ENCODE peak calls at places on chromosomes 2 and 18, in five cellular contexts. C is cardiac muscle cell, Z is neuronal stem cell, P is hepatocyte, H is kidney. I is an unnamed sample.

GRCh38 chr18:14922031-14922430 is 174.1 kb downstream of the ANKRD30B start:
- DNase-seq in C (no peak), Z (no peak), P (no peak), H (no peak), I (no peak)

GRCh38 chr2:95001117-95001551 is 24.4 kb upstream of the MAL start:
- DNase-seq in C (no peak), Z (no peak), P (no peak), H (peak; percentile 25), I (no peak)

GRCh38 chr2:106658616-106659015 is 171.5 kb downstream of the CD8B2 start:
- DNase-seq in C (no peak), Z (no peak), P (no peak), H (no peak), I (no peak)

GRCh38 chr2:99490088-99491065 is 560 bp upstream of the REV1 start:
- DNase-seq in C (peak; percentile 97), Z (peak; percentile 95), P (peak; percentile 99), H (peak; percentile 98), I (peak; percentile 89)

GRCh38 chr2:241011751-241012510 is 13.5 kb downstream of the SNED1 start:
- DNase-seq in C (no peak), Z (no peak), P (peak; percentile 2), H (peak; percentile 74), I (peak; percentile 33)

GRCh38 chr2:211751853-211752252 is 786.7 kb downstream of the ERBB4 start:
- DNase-seq in C (no peak), Z (no peak), P (no peak), H (no peak), I (no peak)

GRCh38 chr18:36315736-36316135 is 18.2 kb downstream of the FHOD3 start:
- DNase-seq in C (peak; percentile 57), Z (no peak), P (no peak), H (peak; percentile 57), I (no peak)

GRCh38 chr2:105522645-105523044 is 123.8 kb upstream of the FHL2 start:
- DNase-seq in C (no peak), Z (no peak), P (no peak), H (no peak), I (no peak)

GRCh38 chr2:85834456-85834855 is 54.3 kb downstream of the ST3GAL5 start:
- DNase-seq in C (no peak), Z (no peak), P (no peak), H (no peak), I (no peak)

GRCh38 chr2:105744091-105744908 is 412 bp upstream of the NCK2 start:
- DNase-seq in C (peak; percentile 68), Z (peak; percentile 63), P (peak; percentile 89), H (peak; percentile 89), I (peak; percentile 66)

GRCh38 chr2:67895171-67895941 is 167.4 kb downstream of the C1D start:
- DNase-seq in C (no peak), Z (no peak), P (peak; percentile 18), H (peak; percentile 83), I (no peak)

GRCh38 chr2:127392133-127392827 is 4.5 kb upstream of the MAP3K2 start:
- DNase-seq in C (no peak), Z (no peak), P (no peak), H (no peak), I (no peak)

GRCh38 chr2:233079473-233079877 is 19.3 kb downstream of the INPP5D start:
- DNase-seq in C (no peak), Z (no peak), P (no peak), H (peak; percentile 15), I (no peak)

GRCh38 chr2:239605976-239606375 is 205.2 kb upstream of the HDAC4 start:
- DNase-seq in C (no peak), Z (no peak), P (no peak), H (no peak), I (no peak)

GRCh38 chr18:63472380-63472779 is 4.4 kb upstream of the SERPINB5 start:
- DNase-seq in C (no peak), Z (no peak), P (peak; percentile 34), H (no peak), I (no peak)

GRCh38 chr18:47036298-47036874 is 965 bp upstream of the ELOA2 start:
- DNase-seq in C (peak; percentile 27), Z (no peak), P (peak; percentile 37), H (no peak), I (no peak)

GRCh38 chr2:175525975-175526374 is 344.5 kb upstream of the ATP5MC3 start:
- DNase-seq in C (no peak), Z (no peak), P (no peak), H (no peak), I (no peak)

GRCh38 chr2:73920577-73921545 is 5.8 kb upstream of the DGUOK start:
- DNase-seq in C (peak; percentile 26), Z (peak; percentile 33), P (peak; percentile 55), H (no peak), I (no peak)

GRCh38 chr2:239383036-239383795 is 17.6 kb downstream of the HDAC4 start:
- DNase-seq in C (no peak), Z (no peak), P (no peak), H (peak; percentile 54), I (no peak)

GRCh38 chr2:97747716-97748115 is 34.3 kb downstream of the ZAP70 start:
- DNase-seq in C (peak; percentile 29), Z (no peak), P (no peak), H (no peak), I (no peak)

GRCh38 chr2:188725981-188726380 is 248.2 kb upstream of the COL3A1 start:
- DNase-seq in C (peak; percentile 81), Z (no peak), P (no peak), H (no peak), I (no peak)

GRCh38 chr2:10240911-10241610 is 61.6 kb upstream of the HPCAL1 start:
- DNase-seq in C (no peak), Z (no peak), P (no peak), H (no peak), I (no peak)

GRCh38 chr2:196307775-196308174 is 136.4 kb upstream of the STK17B start:
- DNase-seq in C (no peak), Z (no peak), P (no peak), H (no peak), I (no peak)

GRCh38 chr18:49608892-49609291 is 47.0 kb downstream of the LIPG start:
- DNase-seq in C (no peak), Z (no peak), P (no peak), H (no peak), I (no peak)

GRCh38 chr2:4381773-4382172 is 678.4 kb downstream of the DCDC2C start:
- DNase-seq in C (no peak), Z (no peak), P (no peak), H (no peak), I (no peak)

GRCh38 chr18:63189817-63190216 is 129.8 kb downstream of the BCL2 start:
- DNase-seq in C (no peak), Z (no peak), P (no peak), H (no peak), I (no peak)

GRCh38 chr2:9803023-9803805 is 40.1 kb upstream of the TAF1B start:
- DNase-seq in C (no peak), Z (no peak), P (peak; percentile 73), H (peak; percentile 67), I (no peak)

GRCh38 chr18:79523221-79523737 is 127.5 kb downstream of the NFATC1 start:
- DNase-seq in C (no peak), Z (no peak), P (no peak), H (peak; percentile 46), I (no peak)

GRCh38 chr18:3059272-3059671 is 46.3 kb upstream of the LPIN2 start:
- DNase-seq in C (no peak), Z (no peak), P (no peak), H (no peak), I (no peak)

GRCh38 chr18:3060667-3061580 is 48.0 kb upstream of the LPIN2 start:
- DNase-seq in C (no peak), Z (no peak), P (no peak), H (peak; percentile 76), I (no peak)

GRCh38 chr18:3066391-3067079 is 53.6 kb upstream of the LPIN2 start:
- DNase-seq in C (no peak), Z (no peak), P (no peak), H (peak; percentile 71), I (no peak)

GRCh38 chr18:3061581-3062416 is 48.9 kb upstream of the LPIN2 start:
- DNase-seq in C (no peak), Z (no peak), P (no peak), H (no peak), I (peak; percentile 45)

GRCh38 chr18:3062798-3063563 is 50.0 kb upstream of the LPIN2 start:
- DNase-seq in C (peak; percentile 52), Z (peak; percentile 51), P (peak; percentile 70), H (peak; percentile 75), I (peak; percentile 79)
- H3K27ac ChIP-seq in C (peak overlapping the region; percentile 9), Z (no peak overlapping the region), P (peak overlapping the region; percentile 44), H (peak overlapping the region; percentile 3), I (peak overlapping the region; percentile 88)

GRCh38 chr2:221915926-221916325 is 343.8 kb upstream of the EPHA4 start:
- DNase-seq in C (no peak), Z (no peak), P (no peak), H (no peak), I (no peak)

GRCh38 chr2:221908518-221908917 is 336.4 kb upstream of the EPHA4 start:
- DNase-seq in C (no peak), Z (no peak), P (no peak), H (no peak), I (no peak)

GRCh38 chr2:221911890-221912289 is 339.8 kb upstream of the EPHA4 start:
- DNase-seq in C (no peak), Z (peak; percentile 49), P (no peak), H (no peak), I (no peak)

GRCh38 chr2:221911316-221911715 is 339.2 kb upstream of the EPHA4 start:
- DNase-seq in C (no peak), Z (no peak), P (no peak), H (no peak), I (no peak)

GRCh38 chr2:221914334-221914733 is 342.2 kb upstream of the EPHA4 start:
- DNase-seq in C (no peak), Z (no peak), P (no peak), H (no peak), I (no peak)
- H3K27ac ChIP-seq in C (no peak overlapping the region), Z (no peak overlapping the region), P (no peak overlapping the region), H (no peak overlapping the region), I (no peak overlapping the region)

GRCh38 chr2:15826273-15826717 is 114.1 kb upstream of the MYCN start:
- DNase-seq in C (no peak), Z (peak; percentile 39), P (peak; percentile 41), H (no peak), I (no peak)
- H3K27ac ChIP-seq in C (no peak overlapping the region), Z (peak overlapping the region; percentile 36), P (no peak overlapping the region), H (no peak overlapping the region), I (no peak overlapping the region)

DNA sequence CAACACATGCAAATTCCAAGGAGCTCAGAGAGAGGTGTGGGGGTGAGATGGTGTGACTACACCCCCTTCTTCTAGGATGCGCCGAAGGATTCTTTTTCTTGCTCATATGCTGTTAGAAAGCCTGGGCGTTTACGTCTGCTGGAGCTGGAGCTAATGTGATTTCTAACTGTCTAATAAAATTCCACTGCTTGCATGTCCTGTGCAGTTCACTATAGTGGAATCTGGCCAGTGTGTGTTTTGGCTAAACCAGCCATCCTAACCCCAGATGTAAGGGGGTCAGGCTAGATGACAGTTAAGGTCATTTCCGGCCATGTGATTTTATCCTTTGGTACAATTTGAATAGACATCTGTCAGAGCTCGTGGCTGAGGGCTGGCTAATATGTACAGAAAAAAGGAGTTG is 194.1 kb downstream of the PRKCE start:
- DNase-seq in C (no peak), Z (no peak), P (no peak), H (no peak), I (no peak)
- H3K27ac ChIP-seq in C (no peak overlapping the region), Z (no peak overlapping the region), P (no peak overlapping the region), H (no peak overlapping the region), I (no peak overlapping the region)

I was measured in CD8-positive, alpha-beta T cell.